ENCODE peak calls at places on chromosome 21, in seven cellular contexts. One of them, this sample, is unnamed.

GRCh38 chr21:35196128-35196527 is 147.0 kb upstream of the RUNX1 start:
- DNase-seq in glutamatergic neuron: no peak
- DNase-seq in AG10803: no peak
- DNase-seq in AG09319: no peak
- DNase-seq in astrocyte of the spinal cord: no peak
- DNase-seq in sigmoid colon: no peak
- DNase-seq in uterus: no peak
- DNase-seq in this sample: no peak

GRCh38 chr21:37106998-37107397 is 33.9 kb downstream of the TTC3 start:
- DNase-seq in astrocyte of the spinal cord: no peak
- DNase-seq in sigmoid colon: no peak
- DNase-seq in uterus: no peak
- DNase-seq in glutamatergic neuron: no peak
- DNase-seq in AG09319: no peak
- DNase-seq in AG10803: no peak
- DNase-seq in this sample: no peak

GRCh38 chr21:32994305-32994704 is 31.4 kb upstream of the OLIG2 start:
- DNase-seq in AG10803: peak
- DNase-seq in AG09319: peak
- DNase-seq in sigmoid colon: no peak
- DNase-seq in uterus: no peak
- DNase-seq in astrocyte of the spinal cord: peak
- DNase-seq in glutamatergic neuron: no peak
- DNase-seq in this sample: peak

GRCh38 chr21:31500976-31501375 is 156.9 kb upstream of the TIAM1 start:
- DNase-seq in AG09319: no peak
- DNase-seq in uterus: no peak
- DNase-seq in AG10803: no peak
- DNase-seq in astrocyte of the spinal cord: no peak
- DNase-seq in glutamatergic neuron: no peak
- DNase-seq in sigmoid colon: no peak
- DNase-seq in this sample: no peak

GRCh38 chr21:36785615-36786014 is 86.7 kb downstream of the SIM2 start:
- DNase-seq in glutamatergic neuron: no peak
- DNase-seq in sigmoid colon: no peak
- DNase-seq in astrocyte of the spinal cord: no peak
- DNase-seq in uterus: no peak
- DNase-seq in AG09319: no peak
- DNase-seq in AG10803: no peak
- DNase-seq in this sample: no peak

GRCh38 chr21:36902793-36903192 is 63.7 kb downstream of the HLCS start:
- DNase-seq in AG10803: peak
- DNase-seq in glutamatergic neuron: no peak
- DNase-seq in astrocyte of the spinal cord: peak
- DNase-seq in AG09319: no peak
- DNase-seq in uterus: no peak
- DNase-seq in sigmoid colon: no peak
- DNase-seq in this sample: peak

GRCh38 chr21:32772281-32773047 is 909 bp upstream of the PAXBP1 start:
- DNase-seq in AG10803: peak
- DNase-seq in astrocyte of the spinal cord: no peak
- DNase-seq in uterus: no peak
- DNase-seq in sigmoid colon: no peak
- DNase-seq in AG09319: no peak
- DNase-seq in glutamatergic neuron: no peak
- DNase-seq in this sample: peak

GRCh38 chr21:45951676-45952075 is 29.9 kb upstream of the COL6A1 start:
- DNase-seq in uterus: no peak
- DNase-seq in AG09319: no peak
- DNase-seq in astrocyte of the spinal cord: no peak
- DNase-seq in AG10803: no peak
- DNase-seq in sigmoid colon: no peak
- DNase-seq in glutamatergic neuron: no peak
- DNase-seq in this sample: no peak

GRCh38 chr21:45592626-45593134 is 50.4 kb upstream of the SLC19A1 start:
- DNase-seq in astrocyte of the spinal cord: no peak
- DNase-seq in sigmoid colon: peak
- DNase-seq in AG09319: no peak
- DNase-seq in glutamatergic neuron: no peak
- DNase-seq in AG10803: no peak
- DNase-seq in uterus: no peak
- DNase-seq in this sample: no peak

GRCh38 chr21:15210235-15210678 is 145.5 kb upstream of the NRIP1 start:
- DNase-seq in uterus: no peak
- DNase-seq in glutamatergic neuron: no peak
- DNase-seq in astrocyte of the spinal cord: no peak
- DNase-seq in AG10803: no peak
- DNase-seq in AG09319: peak
- DNase-seq in sigmoid colon: peak
- DNase-seq in this sample: peak

GRCh38 chr21:34126269-34126668 is 52.9 kb downstream of the MRPS6 start:
- DNase-seq in astrocyte of the spinal cord: peak
- DNase-seq in sigmoid colon: peak
- DNase-seq in glutamatergic neuron: no peak
- DNase-seq in uterus: no peak
- DNase-seq in AG09319: no peak
- DNase-seq in AG10803: peak
- DNase-seq in this sample: peak

GRCh38 chr21:35721701-35722100 is 338.6 kb downstream of the SETD4 start:
- DNase-seq in AG10803: no peak
- DNase-seq in astrocyte of the spinal cord: no peak
- DNase-seq in glutamatergic neuron: no peak
- DNase-seq in sigmoid colon: no peak
- DNase-seq in AG09319: no peak
- DNase-seq in uterus: no peak
- DNase-seq in this sample: no peak

GRCh38 chr21:32475162-32475812 is 62.8 kb downstream of the EVA1C start:
- DNase-seq in glutamatergic neuron: no peak
- DNase-seq in AG10803: peak
- DNase-seq in astrocyte of the spinal cord: peak
- DNase-seq in AG09319: peak
- DNase-seq in sigmoid colon: no peak
- DNase-seq in uterus: no peak
- DNase-seq in this sample: peak

GRCh38 chr21:15065381-15066230 is 806 bp upstream of the NRIP1 start:
- DNase-seq in uterus: peak
- DNase-seq in AG09319: peak
- DNase-seq in sigmoid colon: peak
- DNase-seq in astrocyte of the spinal cord: peak
- DNase-seq in AG10803: peak
- DNase-seq in glutamatergic neuron: peak
- DNase-seq in this sample: peak

GRCh38 chr21:31342328-31342727 is 1.7 kb downstream of the TIAM1 start:
- DNase-seq in astrocyte of the spinal cord: no peak
- DNase-seq in sigmoid colon: no peak
- DNase-seq in AG09319: no peak
- DNase-seq in uterus: no peak
- DNase-seq in AG10803: no peak
- DNase-seq in glutamatergic neuron: no peak
- DNase-seq in this sample: no peak

GRCh38 chr21:40936771-40937261 is 89.9 kb upstream of the DSCAM start:
- DNase-seq in AG10803: no peak
- DNase-seq in sigmoid colon: no peak
- DNase-seq in glutamatergic neuron: no peak
- DNase-seq in uterus: no peak
- DNase-seq in AG09319: no peak
- DNase-seq in astrocyte of the spinal cord: no peak
- DNase-seq in this sample: no peak

GRCh38 chr21:29669416-29669815 is 270.4 kb downstream of the GRIK1 start:
- DNase-seq in sigmoid colon: no peak
- DNase-seq in glutamatergic neuron: no peak
- DNase-seq in uterus: no peak
- DNase-seq in AG09319: no peak
- DNase-seq in AG10803: no peak
- DNase-seq in astrocyte of the spinal cord: no peak
- DNase-seq in this sample: no peak

GRCh38 chr21:29673096-29673610 is 266.6 kb downstream of the GRIK1 start:
- DNase-seq in AG09319: no peak
- DNase-seq in uterus: no peak
- DNase-seq in glutamatergic neuron: no peak
- DNase-seq in sigmoid colon: no peak
- DNase-seq in AG10803: no peak
- DNase-seq in astrocyte of the spinal cord: no peak
- DNase-seq in this sample: no peak

GRCh38 chr21:29670228-29670627 is 269.6 kb downstream of the GRIK1 start:
- DNase-seq in glutamatergic neuron: no peak
- DNase-seq in AG10803: no peak
- DNase-seq in AG09319: no peak
- DNase-seq in uterus: no peak
- DNase-seq in astrocyte of the spinal cord: no peak
- DNase-seq in sigmoid colon: no peak
- DNase-seq in this sample: no peak

GRCh38 chr21:29674343-29674742 is 265.5 kb downstream of the GRIK1 start:
- DNase-seq in uterus: no peak
- DNase-seq in glutamatergic neuron: no peak
- DNase-seq in AG10803: no peak
- DNase-seq in sigmoid colon: no peak
- DNase-seq in AG09319: no peak
- DNase-seq in astrocyte of the spinal cord: no peak
- DNase-seq in this sample: no peak

DNA sequence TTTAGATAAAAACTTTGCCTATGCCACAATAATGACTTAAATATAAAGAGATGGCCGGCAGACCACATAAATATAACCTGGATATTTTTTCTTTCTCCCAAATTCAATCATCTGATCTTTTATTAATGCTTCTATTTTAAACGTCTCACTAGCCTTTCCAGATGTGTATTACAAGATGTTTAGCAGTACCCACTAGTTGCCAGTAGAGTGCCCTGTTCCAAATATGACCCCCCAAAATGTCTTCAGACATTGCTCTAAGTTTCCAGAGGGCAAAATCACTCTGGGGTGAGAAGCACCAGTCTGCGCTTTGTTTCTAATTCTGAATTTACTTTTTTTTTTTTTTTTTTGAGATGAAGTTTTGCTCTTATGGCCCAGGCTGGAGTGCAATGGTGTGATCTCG is 268.1 kb downstream of the GRIK1 start:
- DNase-seq in AG10803: no peak
- DNase-seq in AG09319: no peak
- DNase-seq in uterus: no peak
- DNase-seq in sigmoid colon: no peak
- DNase-seq in astrocyte of the spinal cord: no peak
- DNase-seq in glutamatergic neuron: no peak
- DNase-seq in this sample: no peak
- TF ChIP-seq CTCF in AG10803: no peak
- TF ChIP-seq CTCF in AG09319: no peak
- TF ChIP-seq CTCF in uterus: no peak
- TF ChIP-seq CTCF in sigmoid colon: no peak
- TF ChIP-seq CTCF in astrocyte of the spinal cord: no peak
- TF ChIP-seq CTCF in glutamatergic neuron: no peak
- TF ChIP-seq CTCF in this sample: no peak

DNA sequence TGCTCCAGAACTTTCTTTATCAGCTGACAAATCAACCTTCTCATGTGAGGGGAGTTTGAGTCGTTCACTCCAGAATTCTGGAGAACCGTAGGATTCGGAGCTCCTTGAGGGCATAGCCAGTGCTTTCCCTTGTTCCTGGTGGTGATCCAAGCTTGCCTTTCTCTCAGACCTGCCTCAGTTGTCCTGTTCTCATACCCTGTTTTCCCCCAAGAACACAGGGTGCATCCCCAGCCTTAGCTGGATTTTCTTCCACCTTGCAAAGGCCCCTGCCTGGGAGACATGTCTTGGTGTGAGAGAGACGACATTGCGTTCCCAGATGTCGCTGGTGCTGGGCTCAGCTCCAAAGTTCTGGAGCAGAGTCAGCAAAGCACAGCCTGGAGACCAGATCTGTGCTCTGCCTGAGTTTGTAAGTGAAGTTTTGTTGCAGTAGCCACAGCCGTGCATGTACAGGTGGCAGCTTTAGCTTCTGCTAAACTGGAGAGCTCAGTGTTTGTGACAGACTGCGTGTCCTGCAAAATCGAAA is 40.0 kb downstream of the ABCG1 start:
- DNase-seq in AG09319: no peak
- DNase-seq in sigmoid colon: no peak
- DNase-seq in astrocyte of the spinal cord: no peak
- DNase-seq in glutamatergic neuron: no peak
- DNase-seq in uterus: no peak
- DNase-seq in AG10803: no peak
- DNase-seq in this sample: no peak
- TF ChIP-seq CTCF in AG09319: no peak
- TF ChIP-seq CTCF in sigmoid colon: peak
- TF ChIP-seq CTCF in astrocyte of the spinal cord: no peak
- TF ChIP-seq CTCF in glutamatergic neuron: no peak
- TF ChIP-seq CTCF in uterus: no peak
- TF ChIP-seq CTCF in AG10803: no peak
- TF ChIP-seq CTCF in this sample: no peak

GRCh38 chr21:17925000-17925610 is 105.9 kb upstream of the C21orf91 start:
- DNase-seq in glutamatergic neuron: peak
- DNase-seq in sigmoid colon: no peak
- DNase-seq in astrocyte of the spinal cord: peak
- DNase-seq in uterus: peak
- DNase-seq in AG09319: no peak
- DNase-seq in AG10803: peak
- DNase-seq in this sample: peak

GRCh38 chr21:17929514-17929913 is 110.4 kb upstream of the C21orf91 start:
- DNase-seq in astrocyte of the spinal cord: no peak
- DNase-seq in AG09319: no peak
- DNase-seq in AG10803: no peak
- DNase-seq in uterus: no peak
- DNase-seq in glutamatergic neuron: no peak
- DNase-seq in sigmoid colon: no peak
- DNase-seq in this sample: no peak

GRCh38 chr21:17930102-17930501 is 110.9 kb upstream of the C21orf91 start:
- DNase-seq in uterus: no peak
- DNase-seq in AG09319: no peak
- DNase-seq in astrocyte of the spinal cord: no peak
- DNase-seq in glutamatergic neuron: no peak
- DNase-seq in AG10803: no peak
- DNase-seq in sigmoid colon: no peak
- DNase-seq in this sample: no peak

GRCh38 chr21:17921579-17922530 is 102.7 kb upstream of the C21orf91 start:
- DNase-seq in AG10803: peak
- DNase-seq in uterus: peak
- DNase-seq in AG09319: peak
- DNase-seq in glutamatergic neuron: no peak
- DNase-seq in astrocyte of the spinal cord: peak
- DNase-seq in sigmoid colon: no peak
- DNase-seq in this sample: peak

DNA sequence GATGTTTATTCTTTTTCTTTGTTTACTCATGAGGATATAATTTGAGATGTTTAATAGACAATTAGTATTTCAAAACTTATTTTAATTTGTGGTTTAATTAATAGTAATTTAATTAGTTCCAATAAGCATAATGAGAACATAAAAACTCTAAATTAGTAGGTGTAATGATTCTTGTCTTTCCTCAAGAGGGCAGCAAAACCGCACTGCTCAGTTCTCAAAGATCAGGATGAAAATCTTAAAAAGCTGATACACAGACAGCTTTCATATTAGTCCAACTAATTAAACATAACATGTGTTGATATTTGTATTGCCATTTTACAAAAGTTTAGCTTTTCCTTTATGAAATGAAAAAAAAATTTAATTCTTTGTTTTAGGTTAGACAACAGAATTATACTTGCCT is 106.7 kb upstream of the C21orf91 start:
- DNase-seq in AG10803: peak
- DNase-seq in astrocyte of the spinal cord: peak
- DNase-seq in AG09319: no peak
- DNase-seq in sigmoid colon: no peak
- DNase-seq in glutamatergic neuron: no peak
- DNase-seq in uterus: no peak
- DNase-seq in this sample: peak
- TF ChIP-seq CTCF in AG10803: peak
- TF ChIP-seq CTCF in astrocyte of the spinal cord: peak
- TF ChIP-seq CTCF in AG09319: peak
- TF ChIP-seq CTCF in sigmoid colon: no peak
- TF ChIP-seq CTCF in glutamatergic neuron: peak
- TF ChIP-seq CTCF in uterus: peak
- TF ChIP-seq CTCF in this sample: peak

GRCh38 chr21:42878993-42879787 is at the start of gene WDR4:
- DNase-seq in AG10803: peak
- DNase-seq in astrocyte of the spinal cord: peak
- DNase-seq in sigmoid colon: peak
- DNase-seq in AG09319: peak
- DNase-seq in glutamatergic neuron: peak
- DNase-seq in uterus: peak
- DNase-seq in this sample: peak
- TF ChIP-seq CTCF in AG10803: no peak
- TF ChIP-seq CTCF in astrocyte of the spinal cord: no peak
- TF ChIP-seq CTCF in sigmoid colon: no peak
- TF ChIP-seq CTCF in AG09319: no peak
- TF ChIP-seq CTCF in glutamatergic neuron: no peak
- TF ChIP-seq CTCF in uterus: no peak
- TF ChIP-seq CTCF in this sample: no peak

This sample was measured in fibroblast of mammary gland.